ENCODE peak calls at places on chromosome 2, in six cellular contexts. C is neural progenitor cell, Z is SK-N-SH, T is HCT116, N is HepG2, F is endothelial cell of umbilical vein. V is an unnamed sample.

GRCh38 chr2:119432882-119433522 is 1.3 kb downstream of the TMEM37 start:
- DNase-seq in C (no peak), Z (no peak), T (no peak), N (no peak), F (no peak), V (no peak)

GRCh38 chr2:63827749-63828148 is 13.9 kb upstream of the UGP2 start:
- DNase-seq in C (no peak), Z (no peak), T (peak), N (peak), F (peak), V (peak)

GRCh38 chr2:56232912-56233311 is 49.1 kb downstream of the CCDC85A start:
- DNase-seq in C (peak), Z (no peak), T (no peak), N (no peak), F (no peak), V (no peak)

GRCh38 chr2:119231975-119232665 is 8.5 kb downstream of the STEAP3 start:
- DNase-seq in C (no peak), Z (no peak), T (no peak), N (no peak), F (no peak), V (no peak)

GRCh38 chr2:206471524-206472062 is 28.3 kb downstream of the ADAM23 start:
- DNase-seq in C (no peak), Z (no peak), T (no peak), N (no peak), F (no peak), V (no peak)

GRCh38 chr2:216052420-216052819 is 29.2 kb downstream of the PECR start:
- DNase-seq in C (no peak), Z (no peak), T (no peak), N (no peak), F (no peak), V (no peak)

GRCh38 chr2:106269591-106270291 is 75.6 kb upstream of the UXS1 start:
- DNase-seq in C (no peak), Z (peak), T (no peak), N (no peak), F (no peak), V (peak)

GRCh38 chr2:84830095-84830494 is 50.8 kb downstream of the TRABD2A start:
- DNase-seq in C (no peak), Z (no peak), T (no peak), N (no peak), F (no peak), V (peak)

GRCh38 chr2:53584986-53585385 is 182.6 kb upstream of the CHAC2 start:
- DNase-seq in C (no peak), Z (no peak), T (no peak), N (no peak), F (no peak), V (peak)

GRCh38 chr2:27077231-27077630 is 1.2 kb upstream of the EMILIN1 start:
- DNase-seq in C (no peak), Z (no peak), T (no peak), N (no peak), F (no peak), V (no peak)
- H2AFZ ChIP-seq in C (no peak), Z (no peak), T (no peak), N (no peak), F (no peak), V (no peak)

DNA sequence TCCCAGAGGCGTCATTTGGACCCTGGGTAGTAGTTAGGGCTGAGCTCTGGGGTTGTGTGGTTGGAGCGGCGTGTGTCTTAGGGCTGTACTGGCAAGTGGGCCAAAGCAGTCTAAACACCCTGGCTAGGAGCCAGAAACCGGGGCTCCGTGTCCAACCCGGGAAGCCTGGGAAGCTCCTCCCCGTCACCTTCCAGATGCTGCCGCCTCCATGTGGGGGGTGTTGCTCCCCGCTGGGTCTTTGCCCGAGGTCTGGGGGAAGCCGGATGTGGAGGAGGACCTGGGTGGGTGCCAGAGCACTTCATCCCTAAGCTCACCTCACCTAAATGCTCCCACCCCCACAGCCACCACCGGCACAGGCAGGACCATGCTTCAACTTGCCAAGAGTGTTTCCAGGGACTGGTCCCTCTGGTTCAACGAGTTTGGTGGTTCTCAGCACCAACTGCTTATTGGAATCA is 25.4 kb downstream of the TET3 start:
- DNase-seq in C (no peak), Z (peak), T (no peak), N (no peak), F (no peak), V (peak)
- H2AFZ ChIP-seq in C (no peak), Z (no peak), T (no peak), N (no peak), F (no peak), V (no peak)

DNA sequence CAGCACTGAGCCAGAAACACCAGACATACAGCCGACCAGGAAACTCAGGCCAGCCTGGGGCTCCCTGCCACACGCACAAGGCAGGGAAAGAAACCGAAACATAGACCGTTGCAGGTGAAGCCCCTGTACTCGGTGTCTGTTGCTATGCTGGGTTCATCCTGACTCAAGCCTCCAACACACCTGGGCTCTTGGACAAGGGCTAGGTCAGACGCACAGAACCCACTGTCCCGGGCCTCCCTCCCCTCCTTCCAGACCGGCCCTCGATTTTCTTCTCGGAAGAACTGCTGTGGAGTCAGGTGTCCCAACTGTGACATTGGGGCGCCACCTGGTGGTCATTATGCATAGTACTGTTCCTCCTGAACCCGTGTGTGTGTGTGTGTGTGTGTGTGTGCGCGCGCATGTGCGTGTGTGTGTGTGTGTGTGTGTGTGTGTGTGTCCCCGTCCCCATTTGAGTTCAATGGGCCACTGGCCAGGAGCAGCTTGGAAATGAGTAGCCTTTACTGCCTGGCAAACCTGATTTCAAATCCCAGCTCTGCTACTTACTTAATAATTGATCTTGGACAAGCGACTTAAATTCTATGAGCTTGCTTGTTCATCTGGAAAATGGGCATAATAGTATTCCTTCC is 55.4 kb upstream of the GLI2 start:
- DNase-seq in C (peak), Z (peak), T (peak), N (peak), F (peak), V (peak)
- H2AFZ ChIP-seq in C (no peak), Z (no peak), T (peak), N (no peak), F (no peak), V (no peak)

GRCh38 chr2:219410390-219410789 is 7.8 kb upstream of the DES start:
- DNase-seq in C (no peak), Z (no peak), T (no peak), N (no peak), F (no peak), V (peak)

GRCh38 chr2:219405958-219406860 is 12.0 kb upstream of the DES start:
- DNase-seq in C (no peak), Z (no peak), T (no peak), N (no peak), F (no peak), V (no peak)

GRCh38 chr2:219406861-219407230 is 11.3 kb upstream of the DES start:
- DNase-seq in C (no peak), Z (no peak), T (no peak), N (no peak), F (no peak), V (no peak)

GRCh38 chr2:219408101-219409030 is 9.8 kb upstream of the DES start:
- DNase-seq in C (no peak), Z (no peak), T (no peak), N (no peak), F (no peak), V (no peak)

GRCh38 chr2:219409619-219410018 is 8.6 kb upstream of the DES start:
- DNase-seq in C (no peak), Z (no peak), T (no peak), N (no peak), F (no peak), V (no peak)
- H2AFZ ChIP-seq in C (no peak), Z (no peak), T (no peak), N (no peak), F (no peak), V (no peak)

GRCh38 chr2:240144649-240145261 is 4.3 kb upstream of the OTOS start:
- DNase-seq in C (no peak), Z (no peak), T (no peak), N (no peak), F (no peak), V (no peak)

GRCh38 chr2:240143276-240143675 is 2.8 kb upstream of the OTOS start:
- DNase-seq in C (no peak), Z (no peak), T (no peak), N (no peak), F (no peak), V (no peak)

GRCh38 chr2:240145461-240145860 is 5.0 kb upstream of the OTOS start:
- DNase-seq in C (no peak), Z (no peak), T (no peak), N (no peak), F (no peak), V (no peak)

GRCh38 chr2:240142859-240143258 is 2.4 kb upstream of the OTOS start:
- DNase-seq in C (no peak), Z (no peak), T (no peak), N (no peak), F (no peak), V (no peak)

GRCh38 chr2:240143801-240144648 is 3.6 kb upstream of the OTOS start:
- DNase-seq in C (peak), Z (peak), T (peak), N (peak), F (peak), V (peak)
- H2AFZ ChIP-seq in C (peak), Z (no peak), T (peak), N (no peak), F (peak), V (no peak)

GRCh38 chr2:101627284-101628049 is 70.0 kb upstream of the MAP4K4 start:
- DNase-seq in C (no peak), Z (no peak), T (no peak), N (peak), F (no peak), V (no peak)

GRCh38 chr2:101630224-101630949 is 67.1 kb upstream of the MAP4K4 start:
- DNase-seq in C (no peak), Z (no peak), T (no peak), N (peak), F (no peak), V (no peak)

GRCh38 chr2:101625387-101625786 is 72.1 kb upstream of the MAP4K4 start:
- DNase-seq in C (no peak), Z (no peak), T (no peak), N (peak), F (no peak), V (no peak)

GRCh38 chr2:101624706-101625332 is 72.7 kb upstream of the MAP4K4 start:
- DNase-seq in C (no peak), Z (no peak), T (no peak), N (no peak), F (no peak), V (no peak)

DNA sequence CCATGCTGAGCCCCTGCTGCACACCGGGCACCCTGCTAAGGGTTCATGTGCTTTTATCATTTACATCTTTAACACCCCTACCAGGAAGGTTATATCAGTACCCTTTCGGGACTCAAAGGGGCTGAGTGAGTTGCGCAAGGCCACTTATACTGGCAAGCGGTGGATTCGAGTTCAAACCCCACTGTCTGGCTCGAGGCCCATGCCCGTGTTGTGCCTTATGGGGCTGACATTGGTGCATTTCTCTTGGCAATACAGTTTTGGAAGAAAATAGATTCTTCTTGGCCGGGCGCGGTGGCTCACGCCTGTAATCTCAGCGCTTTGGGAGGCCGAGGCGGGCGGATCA is 69.5 kb upstream of the MAP4K4 start:
- DNase-seq in C (no peak), Z (no peak), T (no peak), N (no peak), F (no peak), V (no peak)
- H2AFZ ChIP-seq in C (no peak), Z (no peak), T (no peak), N (no peak), F (no peak), V (no peak)

GRCh38 chr2:129178356-129178755 is 801.1 kb upstream of the RAB6C start:
- DNase-seq in C (no peak), Z (no peak), T (no peak), N (no peak), F (no peak), V (no peak)

GRCh38 chr2:129179199-129179598 is 800.3 kb upstream of the RAB6C start:
- DNase-seq in C (no peak), Z (no peak), T (no peak), N (no peak), F (no peak), V (no peak)

GRCh38 chr2:129176375-129176774 is 803.1 kb upstream of the RAB6C start:
- DNase-seq in C (no peak), Z (no peak), T (no peak), N (no peak), F (no peak), V (no peak)

GRCh38 chr2:129180124-129180716 is 799.2 kb upstream of the RAB6C start:
- DNase-seq in C (no peak), Z (no peak), T (no peak), N (no peak), F (no peak), V (no peak)

DNA sequence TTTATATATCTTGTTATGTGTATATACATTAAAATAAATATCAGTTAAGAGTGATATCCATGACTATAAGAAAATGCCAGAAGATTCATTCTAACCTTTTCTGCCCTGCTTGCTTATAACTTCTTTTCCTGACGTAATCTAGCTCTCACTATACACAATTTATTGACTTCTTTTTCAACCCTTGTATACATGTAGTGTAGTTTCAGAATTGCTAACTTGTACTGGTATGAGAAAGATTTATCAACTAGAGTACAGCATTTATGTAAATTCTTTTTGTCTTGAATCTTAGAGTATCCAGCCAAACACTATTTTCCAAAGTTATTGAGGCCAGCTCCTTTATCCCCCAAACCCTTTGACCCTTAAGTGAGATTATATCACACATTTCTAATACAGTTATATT is 798.0 kb upstream of the RAB6C start:
- DNase-seq in C (no peak), Z (no peak), T (no peak), N (no peak), F (no peak), V (no peak)
- H2AFZ ChIP-seq in C (no peak), Z (no peak), T (no peak), N (no peak), F (no peak), V (no peak)

V was measured in trophoblast cell.